ENCODE peak calls at places on chromosomes 11 and 22, in nine cellular contexts. I is brain microvascular endothelial cell, S is fibroblast of pulmonary artery, Z is upper lobe of right lung, M is AG04450, N is sigmoid colon, K is cardiac muscle cell, H is transverse colon, X is choroid plexus epithelial cell. Q is an unnamed sample.

GRCh38 chr11:69479591-69480271 is 1.7 kb upstream of the LINC01488 start:
- DNase-seq in S (no peak), H (peak), K (no peak), N (no peak), I (no peak), Z (peak), X (no peak), M (no peak), Q (no peak)

GRCh38 chr11:112453601-112454577 is 193.2 kb upstream of the PLET1 start:
- DNase-seq in H (peak), S (peak), X (peak), I (peak), Z (peak), M (no peak), K (no peak), N (no peak), Q (no peak)

GRCh38 chr11:4072668-4073285 is 21.8 kb upstream of the RRM1 start:
- DNase-seq in N (peak), Z (no peak), H (peak), X (peak), K (peak), M (peak), I (peak), S (peak), Q (no peak)

GRCh38 chr11:59802639-59803176 is 7.9 kb downstream of the MRPL16 start:
- DNase-seq in Z (no peak), S (peak), N (no peak), K (peak), H (no peak), M (no peak), X (peak), I (peak), Q (no peak)

GRCh38 chr11:114296190-114296978 is at the start of gene NNMT:
- DNase-seq in H (peak), S (peak), X (peak), I (peak), K (no peak), Z (peak), N (peak), M (peak), Q (peak)

GRCh38 chr11:134476435-134477021 is 64.5 kb upstream of the B3GAT1 start:
- DNase-seq in S (no peak), M (no peak), N (no peak), Z (peak), H (no peak), K (peak), X (no peak), I (no peak), Q (no peak)

GRCh38 chr11:66317322-66317765 is 500 bp upstream of the CD248 start:
- DNase-seq in K (peak), I (peak), S (peak), N (peak), Z (peak), M (no peak), H (no peak), X (peak), Q (no peak)

GRCh38 chr11:96101146-96101545 is 177.2 kb upstream of the MTMR2 start:
- DNase-seq in S (no peak), M (no peak), Z (no peak), K (no peak), N (no peak), I (no peak), H (no peak), X (no peak), Q (no peak)

GRCh38 chr22:18078329-18079041 is 695 bp downstream of the PEX26 start:
- DNase-seq in Z (peak), I (no peak), S (no peak), K (no peak), H (peak), X (peak), M (no peak), N (no peak), Q (no peak)

GRCh38 chr11:123526027-123526805 is 96.1 kb downstream of the GRAMD1B start:
- DNase-seq in N (no peak), I (no peak), M (no peak), X (no peak), Z (no peak), K (no peak), S (no peak), H (no peak), Q (no peak)

GRCh38 chr11:117230286-117230961 is 1.4 kb downstream of the PCSK7 start:
- DNase-seq in N (peak), X (peak), I (no peak), H (no peak), K (no peak), M (no peak), S (no peak), Z (no peak), Q (no peak)

GRCh38 chr22:44473580-44473979 is 24.5 kb downstream of the RTL6 start:
- DNase-seq in H (no peak), I (no peak), S (no peak), N (no peak), Z (no peak), M (no peak), X (no peak), K (no peak), Q (no peak)

GRCh38 chr11:103274025-103274424 is 164.8 kb downstream of the DYNC2H1 start:
- DNase-seq in I (no peak), N (no peak), X (no peak), Z (no peak), S (no peak), H (no peak), K (no peak), M (no peak), Q (no peak)

GRCh38 chr11:33319965-33320813 is 63.0 kb downstream of the HIPK3 start:
- DNase-seq in M (no peak), N (no peak), S (no peak), Z (no peak), K (peak), X (no peak), I (no peak), H (no peak), Q (no peak)

GRCh38 chr11:85955531-85955930 is 100.3 kb downstream of the CCDC83 start:
- DNase-seq in Z (no peak), X (peak), K (peak), N (no peak), H (no peak), I (peak), S (peak), M (peak), Q (no peak)

GRCh38 chr11:35798423-35798822 is 135.8 kb downstream of the TRIM44 start:
- DNase-seq in I (no peak), S (peak), Z (no peak), X (no peak), N (no peak), H (no peak), M (no peak), K (no peak), Q (no peak)

GRCh38 chr11:69166186-69167115 is 10.7 kb downstream of the SMIM38 start:
- DNase-seq in N (no peak), K (peak), I (peak), H (no peak), Z (no peak), M (peak), S (peak), X (peak), Q (peak)

GRCh38 chr11:69215784-69216415 is 60.2 kb downstream of the SMIM38 start:
- DNase-seq in X (peak), H (no peak), Z (no peak), K (no peak), N (no peak), S (no peak), I (no peak), M (peak), Q (no peak)

GRCh38 chr11:134667505-134667904 is 255.5 kb upstream of the B3GAT1 start:
- DNase-seq in S (no peak), H (no peak), I (no peak), M (no peak), K (peak), N (peak), Z (no peak), X (no peak), Q (no peak)

GRCh38 chr11:18243783-18244362 is 4.6 kb downstream of the SAA2 start:
- DNase-seq in Z (no peak), M (peak), H (peak), X (peak), K (peak), S (peak), N (no peak), I (peak), Q (peak)

GRCh38 chr11:118227865-118228785 is 3.3 kb upstream of the JAML start:
- DNase-seq in H (no peak), Z (no peak), I (no peak), S (no peak), M (no peak), X (no peak), N (no peak), K (no peak), Q (no peak)

GRCh38 chr11:101126551-101127347 is 2.9 kb downstream of the PGR start:
- DNase-seq in S (peak), Z (no peak), I (no peak), M (no peak), N (no peak), H (no peak), X (peak), K (peak), Q (no peak)

GRCh38 chr22:50705851-50706351 is 32.1 kb upstream of the ACR start:
- DNase-seq in X (no peak), H (no peak), I (no peak), K (no peak), S (no peak), M (no peak), Z (peak), N (peak), Q (no peak)

GRCh38 chr11:74069146-74070046 is 60.5 kb upstream of the UCP3 start:
- DNase-seq in I (no peak), N (no peak), M (no peak), S (no peak), K (no peak), X (peak), Z (no peak), H (no peak), Q (no peak)

GRCh38 chr11:65021003-65021402 is 6.2 kb upstream of the SNX15 start:
- DNase-seq in H (no peak), Z (no peak), K (no peak), N (no peak), I (no peak), S (no peak), M (no peak), X (no peak), Q (no peak)

GRCh38 chr11:75346912-75347647 is 4.4 kb downstream of the ARRB1 start:
- DNase-seq in M (no peak), S (peak), H (no peak), I (no peak), N (peak), Z (peak), X (peak), K (no peak), Q (no peak)

GRCh38 chr11:131759140-131759539 is 388.7 kb downstream of the NTM start:
- DNase-seq in S (no peak), H (no peak), Z (no peak), K (no peak), N (no peak), X (no peak), I (no peak), M (no peak), Q (no peak)

GRCh38 chr11:131763193-131763890 is 392.9 kb downstream of the NTM start:
- DNase-seq in I (peak), K (no peak), M (no peak), H (no peak), N (no peak), S (peak), X (peak), Z (no peak), Q (no peak)

GRCh38 chr11:131758726-131759125 is 388.3 kb downstream of the NTM start:
- DNase-seq in Z (no peak), K (no peak), M (no peak), I (no peak), H (no peak), S (no peak), N (no peak), X (no peak), Q (no peak)

GRCh38 chr11:131762346-131763110 is 392.1 kb downstream of the NTM start:
- DNase-seq in I (no peak), X (no peak), M (no peak), N (no peak), K (no peak), H (no peak), Z (no peak), S (no peak), Q (no peak)

GRCh38 chr11:131760191-131760951 is 390.0 kb downstream of the NTM start:
- DNase-seq in K (no peak), M (no peak), X (peak), H (no peak), I (peak), Z (no peak), N (no peak), S (peak), Q (no peak)
- H3K4me3 ChIP-seq in K (no peak), M (no peak), X (no peak), H (no peak), I (no peak), Z (no peak), N (no peak), S (peak), Q (no peak)

GRCh38 chr11:129375731-129376657 is at the start of gene BARX2:
- DNase-seq in Z (peak), M (peak), X (peak), K (peak), N (no peak), H (peak), I (peak), S (peak), Q (peak)
- TF ChIP-seq CTCF in Z (no peak), M (peak), X (peak), K (peak), N (no peak), H (peak), I (peak), S (peak), Q (peak)

DNA sequence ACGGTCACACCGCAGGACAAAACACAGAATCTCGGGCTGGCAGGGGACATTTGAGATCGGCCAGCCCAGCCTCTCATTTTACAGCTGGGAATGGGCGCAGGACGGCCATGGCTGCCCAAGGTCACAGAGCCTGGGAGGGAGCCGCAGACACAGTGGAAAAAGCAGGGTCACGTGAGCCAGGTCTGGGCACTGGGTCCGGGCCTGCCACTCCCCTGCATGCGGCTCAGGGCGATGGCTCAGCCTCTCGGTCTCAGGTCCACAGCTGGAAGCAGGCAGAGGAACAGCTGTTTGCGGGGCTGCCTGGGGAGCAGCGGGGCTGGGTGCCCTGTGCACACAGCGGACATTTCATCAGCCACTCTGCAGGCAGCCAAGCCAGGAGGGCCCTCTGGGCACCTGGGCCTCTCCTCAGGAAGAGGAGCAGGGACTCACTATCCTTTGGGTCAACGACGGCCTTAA is 10.4 kb upstream of the PPARA start:
- DNase-seq in K (no peak), H (no peak), Z (no peak), I (no peak), X (no peak), N (peak), S (no peak), M (no peak), Q (no peak)
- H3K4me3 ChIP-seq in K (no peak), H (no peak), Z (no peak), I (no peak), X (no peak), N (no peak), S (no peak), M (no peak), Q (no peak)

GRCh38 chr11:56521955-56522354 is 21.1 kb downstream of the OR5M11 start:
- DNase-seq in K (no peak), S (no peak), Z (no peak), I (no peak), M (no peak), N (no peak), X (no peak), H (peak), Q (no peak)
- TF ChIP-seq CTCF in K (no peak), S (no peak), Z (no peak), I (no peak), M (no peak), N (no peak), X (no peak), H (peak), Q (no peak)

DNA sequence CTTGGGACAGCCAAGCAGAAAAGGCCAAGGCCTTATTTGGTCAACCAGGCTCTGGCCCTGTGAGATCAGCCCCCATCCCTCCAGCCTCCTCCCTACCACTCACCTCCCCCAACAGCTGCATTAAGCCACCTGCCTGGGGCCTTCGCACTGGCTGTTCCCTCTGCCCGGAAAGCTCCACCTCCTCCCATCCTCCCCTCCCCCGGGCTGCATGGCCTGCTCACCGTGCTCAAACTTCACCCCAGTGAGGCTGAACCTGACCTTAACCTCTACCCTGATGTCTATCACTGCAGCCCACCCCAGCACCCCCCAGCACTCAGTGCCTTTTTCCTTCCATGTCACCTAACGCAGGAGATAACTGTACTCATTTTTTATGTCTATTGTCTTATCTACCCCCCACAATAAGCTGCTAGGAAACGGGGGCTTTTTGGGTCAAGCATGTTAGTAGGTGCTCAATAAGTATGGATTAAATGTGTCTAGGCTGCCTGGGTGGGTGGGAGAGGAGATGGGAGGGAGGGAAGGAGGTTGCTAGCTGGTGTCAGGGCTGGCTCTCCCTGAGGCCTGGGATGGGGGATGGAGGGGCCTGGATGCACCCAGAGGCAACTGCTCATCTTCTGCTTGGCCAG is 912 bp downstream of the PTPRCAP start:
- DNase-seq in H (peak), S (no peak), M (no peak), K (no peak), Z (no peak), I (no peak), X (no peak), N (no peak), Q (no peak)
- H3K4me3 ChIP-seq in H (no peak), S (no peak), M (no peak), K (no peak), Z (peak), I (no peak), X (no peak), N (no peak), Q (no peak)